ENCODE peak calls at places on chromosomes 5 and 9, in six cellular contexts. One of them, this sample, is unnamed.

GRCh38 chr5:165209101-165209727 is 1703.8 kb downstream of the MAT2B start:
- DNase-seq in GM12864: no peak
- DNase-seq in GM12865: peak; percentile 20
- DNase-seq in cardiac fibroblast: peak; percentile 39
- DNase-seq in transverse colon: no peak
- DNase-seq in heart left ventricle: no peak
- DNase-seq in this sample: peak; percentile 60

GRCh38 chr9:129989740-129990139 is 53.2 kb downstream of the FNBP1 start:
- DNase-seq in GM12864: no peak
- DNase-seq in GM12865: peak; percentile 56
- DNase-seq in cardiac fibroblast: peak; percentile 68
- DNase-seq in transverse colon: no peak
- DNase-seq in heart left ventricle: no peak
- DNase-seq in this sample: peak; percentile 66

GRCh38 chr9:70021026-70021571 is 22.5 kb upstream of the MAMDC2 start:
- DNase-seq in GM12864: no peak
- DNase-seq in GM12865: no peak
- DNase-seq in cardiac fibroblast: peak; percentile 97
- DNase-seq in transverse colon: no peak
- DNase-seq in heart left ventricle: no peak
- DNase-seq in this sample: peak; percentile 79

GRCh38 chr9:72586388-72587160 is 65.2 kb downstream of the TMC1 start:
- DNase-seq in GM12864: no peak
- DNase-seq in GM12865: peak; percentile 37
- DNase-seq in cardiac fibroblast: peak; percentile 94
- DNase-seq in transverse colon: peak; percentile 44
- DNase-seq in heart left ventricle: no peak
- DNase-seq in this sample: peak; percentile 88

GRCh38 chr9:72560086-72560485 is 38.7 kb downstream of the TMC1 start:
- DNase-seq in GM12864: no peak
- DNase-seq in GM12865: no peak
- DNase-seq in cardiac fibroblast: no peak
- DNase-seq in transverse colon: no peak
- DNase-seq in heart left ventricle: no peak
- DNase-seq in this sample: no peak

GRCh38 chr9:133349965-133350624 is 2.1 kb downstream of the RPL7A start:
- DNase-seq in GM12864: no peak
- DNase-seq in GM12865: no peak
- DNase-seq in cardiac fibroblast: no peak
- DNase-seq in transverse colon: no peak
- DNase-seq in heart left ventricle: no peak
- DNase-seq in this sample: no peak

GRCh38 chr9:98708103-98708932 is 417 bp downstream of the GABBR2 start:
- DNase-seq in GM12864: no peak
- DNase-seq in GM12865: no peak
- DNase-seq in cardiac fibroblast: peak; percentile 8
- DNase-seq in transverse colon: no peak
- DNase-seq in heart left ventricle: no peak
- DNase-seq in this sample: no peak

GRCh38 chr9:19517202-19517942 is 108.6 kb downstream of the ACER2 start:
- DNase-seq in GM12864: no peak
- DNase-seq in GM12865: peak; percentile 16
- DNase-seq in cardiac fibroblast: no peak
- DNase-seq in transverse colon: no peak
- DNase-seq in heart left ventricle: no peak
- DNase-seq in this sample: no peak

GRCh38 chr5:75040973-75041372 is 11.4 kb downstream of the GCNT4 start:
- DNase-seq in GM12864: no peak
- DNase-seq in GM12865: no peak
- DNase-seq in cardiac fibroblast: peak; percentile 53
- DNase-seq in transverse colon: no peak
- DNase-seq in heart left ventricle: no peak
- DNase-seq in this sample: peak; percentile 68

GRCh38 chr5:118592678-118593328 is 395.5 kb downstream of the DTWD2 start:
- DNase-seq in GM12864: no peak
- DNase-seq in GM12865: peak; percentile 18
- DNase-seq in cardiac fibroblast: no peak
- DNase-seq in transverse colon: no peak
- DNase-seq in heart left ventricle: no peak
- DNase-seq in this sample: no peak

GRCh38 chr5:139038618-139039305 is 159.4 kb downstream of the SIL1 start:
- DNase-seq in GM12864: no peak
- DNase-seq in GM12865: no peak
- DNase-seq in cardiac fibroblast: no peak
- DNase-seq in transverse colon: no peak
- DNase-seq in heart left ventricle: no peak
- DNase-seq in this sample: no peak

DNA sequence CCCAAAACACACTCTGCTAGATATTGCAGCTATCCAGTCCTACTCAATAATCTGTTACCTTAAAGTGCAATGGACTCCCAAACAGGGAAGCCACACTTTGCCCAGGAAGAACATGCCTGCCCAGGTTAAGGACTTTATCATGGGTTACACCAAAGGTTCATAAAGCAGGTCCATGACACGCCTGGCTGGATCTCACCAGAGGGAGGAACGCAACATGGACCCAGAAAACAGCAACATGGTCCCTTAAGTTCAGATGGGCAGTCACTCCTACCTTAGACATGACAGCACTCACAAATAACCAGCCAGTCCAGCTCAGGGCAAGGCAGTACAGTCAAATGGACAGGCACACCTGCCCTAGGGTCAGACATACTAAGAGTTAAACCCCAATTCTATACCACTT is 3.8 kb downstream of the P4HA2 start:
- DNase-seq in GM12864: no peak
- DNase-seq in GM12865: no peak
- DNase-seq in cardiac fibroblast: no peak
- DNase-seq in transverse colon: no peak
- DNase-seq in heart left ventricle: no peak
- DNase-seq in this sample: no peak
- TF ChIP-seq CTCF in GM12864: no peak
- TF ChIP-seq CTCF in GM12865: no peak
- TF ChIP-seq CTCF in cardiac fibroblast: no peak
- TF ChIP-seq CTCF in transverse colon: no peak
- TF ChIP-seq CTCF in heart left ventricle: no peak
- TF ChIP-seq CTCF in this sample: no peak

DNA sequence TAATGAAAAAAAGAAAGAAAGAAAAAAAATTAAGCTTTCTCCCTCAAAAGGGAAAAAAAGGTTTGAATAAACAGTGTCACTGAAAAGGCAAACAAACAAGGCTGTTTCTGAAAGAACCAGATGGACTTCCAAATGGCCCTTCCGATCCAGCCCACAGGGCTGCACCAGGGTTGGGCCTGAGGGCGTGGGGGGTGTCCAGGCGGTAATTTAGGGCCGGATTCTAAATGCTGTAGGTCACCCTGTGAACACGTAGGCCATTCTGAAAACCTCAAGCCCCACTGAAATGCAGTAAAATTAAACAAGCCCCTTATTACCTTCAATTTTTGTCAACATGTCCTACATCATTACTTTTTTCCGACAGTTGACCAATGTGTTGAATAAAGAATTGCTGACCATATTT is 132.1 kb downstream of the HSD17B3 start:
- DNase-seq in GM12864: no peak
- DNase-seq in GM12865: no peak
- DNase-seq in cardiac fibroblast: no peak
- DNase-seq in transverse colon: no peak
- DNase-seq in heart left ventricle: no peak
- DNase-seq in this sample: no peak
- H3K4me3 ChIP-seq in GM12864: no peak overlapping the region
- H3K4me3 ChIP-seq in GM12865: no peak overlapping the region
- H3K4me3 ChIP-seq in cardiac fibroblast: no peak overlapping the region
- H3K4me3 ChIP-seq in transverse colon: no peak overlapping the region
- H3K4me3 ChIP-seq in heart left ventricle: no peak overlapping the region
- H3K4me3 ChIP-seq in this sample: no peak overlapping the region

DNA sequence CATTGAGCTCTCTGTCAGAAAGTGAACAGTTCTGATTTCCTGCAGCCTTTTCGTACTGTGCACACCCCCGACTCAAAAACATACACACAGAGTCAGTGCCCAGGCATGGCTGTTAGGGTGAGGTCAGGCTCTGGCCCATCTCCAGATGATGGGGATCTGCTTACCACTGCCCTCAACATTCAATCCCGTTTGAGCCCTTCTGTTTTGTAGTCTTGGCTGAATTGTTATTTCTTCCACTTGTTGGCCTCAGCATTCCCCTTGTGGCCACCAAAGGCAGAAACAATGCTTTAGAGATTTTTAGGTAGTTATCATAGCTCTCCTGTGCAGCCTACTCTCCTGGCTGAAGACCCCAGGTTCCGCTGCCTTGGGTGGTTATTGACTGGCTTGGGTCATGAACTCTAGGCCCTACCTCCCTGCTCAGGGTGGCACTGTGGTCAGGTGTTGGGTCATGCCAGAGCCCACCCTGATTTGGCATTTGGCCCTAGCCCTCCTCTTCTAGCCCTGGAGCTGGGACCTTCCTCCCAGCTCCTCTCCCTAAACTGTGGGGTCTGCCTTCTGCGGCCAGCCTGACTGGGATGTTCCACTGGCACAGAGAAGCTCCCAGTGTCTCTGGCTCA is 7.8 kb upstream of the MYOZ3 start:
- DNase-seq in GM12864: no peak
- DNase-seq in GM12865: no peak
- DNase-seq in cardiac fibroblast: peak; percentile 51
- DNase-seq in transverse colon: no peak
- DNase-seq in heart left ventricle: no peak
- DNase-seq in this sample: peak; percentile 59
- TF ChIP-seq CTCF in GM12864: no peak
- TF ChIP-seq CTCF in GM12865: no peak
- TF ChIP-seq CTCF in cardiac fibroblast: peak; percentile 52
- TF ChIP-seq CTCF in transverse colon: no peak
- TF ChIP-seq CTCF in heart left ventricle: no peak
- TF ChIP-seq CTCF in this sample: peak; percentile 73

GRCh38 chr9:23849379-23849778 is 23.3 kb upstream of the ELAVL2 start:
- DNase-seq in GM12864: no peak
- DNase-seq in GM12865: no peak
- DNase-seq in cardiac fibroblast: no peak
- DNase-seq in transverse colon: no peak
- DNase-seq in heart left ventricle: no peak
- DNase-seq in this sample: no peak
- H3K4me3 ChIP-seq in GM12864: no peak overlapping the region
- H3K4me3 ChIP-seq in GM12865: no peak overlapping the region
- H3K4me3 ChIP-seq in cardiac fibroblast: no peak overlapping the region
- H3K4me3 ChIP-seq in transverse colon: no peak overlapping the region
- H3K4me3 ChIP-seq in heart left ventricle: no peak overlapping the region
- H3K4me3 ChIP-seq in this sample: no peak overlapping the region

DNA sequence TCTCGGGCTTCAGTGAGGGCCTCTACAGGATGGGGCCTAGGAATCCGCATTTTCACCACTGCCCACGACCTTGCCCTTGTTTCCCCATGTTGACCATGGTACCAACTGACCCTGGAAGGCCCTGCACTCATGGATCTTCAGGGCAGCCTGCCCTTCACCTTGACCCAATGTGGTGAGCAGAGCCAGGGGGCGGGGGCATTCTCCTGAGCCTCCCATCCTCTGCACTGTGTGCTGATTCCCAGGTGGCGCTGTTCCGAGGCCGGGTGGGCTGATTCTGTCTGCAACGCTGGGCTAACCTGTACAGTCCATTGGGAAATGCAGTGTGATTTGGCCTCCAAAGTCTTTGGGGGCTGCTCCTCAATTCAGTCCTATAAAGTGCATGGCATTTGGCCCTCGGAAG is 68.7 kb downstream of the SHB start:
- DNase-seq in GM12864: no peak
- DNase-seq in GM12865: no peak
- DNase-seq in cardiac fibroblast: no peak
- DNase-seq in transverse colon: no peak
- DNase-seq in heart left ventricle: no peak
- DNase-seq in this sample: no peak
- TF ChIP-seq CTCF in GM12864: no peak
- TF ChIP-seq CTCF in GM12865: no peak
- TF ChIP-seq CTCF in cardiac fibroblast: no peak
- TF ChIP-seq CTCF in transverse colon: no peak
- TF ChIP-seq CTCF in heart left ventricle: no peak
- TF ChIP-seq CTCF in this sample: no peak

GRCh38 chr9:83537331-83538171 is 650 bp downstream of the FRMD3 start:
- DNase-seq in GM12864: no peak
- DNase-seq in GM12865: no peak
- DNase-seq in cardiac fibroblast: peak; percentile 56
- DNase-seq in transverse colon: no peak
- DNase-seq in heart left ventricle: peak; percentile 30
- DNase-seq in this sample: peak; percentile 38
- H3K4me3 ChIP-seq in GM12864: no peak overlapping the region
- H3K4me3 ChIP-seq in GM12865: no peak overlapping the region
- H3K4me3 ChIP-seq in cardiac fibroblast: peak overlapping the region; percentile 51
- H3K4me3 ChIP-seq in transverse colon: peak overlapping the region; percentile 35
- H3K4me3 ChIP-seq in heart left ventricle: peak overlapping the region; percentile 60
- H3K4me3 ChIP-seq in this sample: peak overlapping the region; percentile 64

GRCh38 chr5:41410737-41411136 is 99.7 kb downstream of the PLCXD3 start:
- DNase-seq in GM12864: no peak
- DNase-seq in GM12865: no peak
- DNase-seq in cardiac fibroblast: no peak
- DNase-seq in transverse colon: no peak
- DNase-seq in heart left ventricle: no peak
- DNase-seq in this sample: no peak

GRCh38 chr5:41410307-41410706 is 100.1 kb downstream of the PLCXD3 start:
- DNase-seq in GM12864: no peak
- DNase-seq in GM12865: no peak
- DNase-seq in cardiac fibroblast: no peak
- DNase-seq in transverse colon: no peak
- DNase-seq in heart left ventricle: no peak
- DNase-seq in this sample: no peak

GRCh38 chr5:41406944-41407343 is 103.5 kb downstream of the PLCXD3 start:
- DNase-seq in GM12864: no peak
- DNase-seq in GM12865: no peak
- DNase-seq in cardiac fibroblast: no peak
- DNase-seq in transverse colon: no peak
- DNase-seq in heart left ventricle: no peak
- DNase-seq in this sample: no peak

GRCh38 chr5:41406424-41406823 is 104.0 kb downstream of the PLCXD3 start:
- DNase-seq in GM12864: no peak
- DNase-seq in GM12865: no peak
- DNase-seq in cardiac fibroblast: no peak
- DNase-seq in transverse colon: no peak
- DNase-seq in heart left ventricle: no peak
- DNase-seq in this sample: no peak

GRCh38 chr5:41408676-41409443 is 101.5 kb downstream of the PLCXD3 start:
- DNase-seq in GM12864: no peak
- DNase-seq in GM12865: no peak
- DNase-seq in cardiac fibroblast: peak; percentile 81
- DNase-seq in transverse colon: no peak
- DNase-seq in heart left ventricle: no peak
- DNase-seq in this sample: no peak
- TF ChIP-seq CTCF in GM12864: no peak
- TF ChIP-seq CTCF in GM12865: no peak
- TF ChIP-seq CTCF in cardiac fibroblast: no peak
- TF ChIP-seq CTCF in transverse colon: no peak
- TF ChIP-seq CTCF in heart left ventricle: no peak
- TF ChIP-seq CTCF in this sample: no peak

DNA sequence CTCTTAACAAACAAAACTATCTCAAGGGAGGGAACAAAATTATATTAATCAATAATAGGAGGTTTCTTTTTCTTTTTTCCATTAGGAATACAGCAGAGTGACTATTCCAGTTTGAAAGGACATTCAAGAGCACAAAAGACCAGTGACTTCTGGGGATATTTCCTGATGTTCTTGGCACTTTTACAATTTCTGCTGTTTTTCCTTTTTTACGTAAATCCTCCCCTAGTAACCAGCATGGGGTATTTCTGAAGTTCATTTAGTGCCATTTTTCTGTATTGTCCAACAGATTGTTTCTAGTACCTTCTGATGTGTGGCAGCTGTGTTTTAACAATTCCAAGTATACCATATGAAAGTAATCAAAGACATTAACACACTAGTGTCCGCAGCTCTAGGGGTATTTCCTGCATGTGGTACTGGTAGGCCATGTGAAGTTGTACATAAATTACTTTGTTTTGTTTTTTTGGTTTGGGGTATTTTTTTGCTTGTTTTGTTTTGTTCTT is 53.1 kb upstream of the SMARCA2 start:
- DNase-seq in GM12864: no peak
- DNase-seq in GM12865: no peak
- DNase-seq in cardiac fibroblast: no peak
- DNase-seq in transverse colon: no peak
- DNase-seq in heart left ventricle: no peak
- DNase-seq in this sample: no peak
- H3K4me3 ChIP-seq in GM12864: no peak overlapping the region
- H3K4me3 ChIP-seq in GM12865: no peak overlapping the region
- H3K4me3 ChIP-seq in cardiac fibroblast: no peak overlapping the region
- H3K4me3 ChIP-seq in transverse colon: no peak overlapping the region
- H3K4me3 ChIP-seq in heart left ventricle: no peak overlapping the region
- H3K4me3 ChIP-seq in this sample: no peak overlapping the region